ENCODE peak calls at places on chromosomes 13 and 19, in seven cellular contexts. One of them, this sample, is unnamed.

GRCh38 chr19:1046117-1046626 is 6.3 kb downstream of the ABCA7 start:
- DNase-seq in pulmonary artery endothelial cell: no peak
- DNase-seq in stimulated activated CD4-positive, alpha-beta T cell treated with anti-CD3 and anti-CD28 coated beads, Interleukin-15, amount 100 ng/mL, for 48 hours: no peak
- DNase-seq in T-helper 1 cell: no peak
- DNase-seq in T-helper 9 cell: no peak
- DNase-seq in stimulated activated CD8-positive, alpha-beta memory T cell treated with anti-CD3 and anti-CD28 coated beads, Interleukin-4, amount 100 ng/mL, for 4 hours: no peak
- DNase-seq in brain microvascular endothelial cell: no peak
- DNase-seq in this sample: no peak

GRCh38 chr13:26991508-26992181 is 180.0 kb downstream of the USP12 start:
- DNase-seq in T-helper 9 cell: no peak
- DNase-seq in pulmonary artery endothelial cell: no peak
- DNase-seq in stimulated activated CD8-positive, alpha-beta memory T cell treated with anti-CD3 and anti-CD28 coated beads, Interleukin-4, amount 100 ng/mL, for 4 hours: no peak
- DNase-seq in stimulated activated CD4-positive, alpha-beta T cell treated with anti-CD3 and anti-CD28 coated beads, Interleukin-15, amount 100 ng/mL, for 48 hours: no peak
- DNase-seq in brain microvascular endothelial cell: no peak
- DNase-seq in T-helper 1 cell: no peak
- DNase-seq in this sample: no peak

GRCh38 chr13:66405908-66406802 is 824.0 kb downstream of the PCDH9 start:
- DNase-seq in stimulated activated CD8-positive, alpha-beta memory T cell treated with anti-CD3 and anti-CD28 coated beads, Interleukin-4, amount 100 ng/mL, for 4 hours: no peak
- DNase-seq in T-helper 1 cell: no peak
- DNase-seq in brain microvascular endothelial cell: peak; percentile 37
- DNase-seq in pulmonary artery endothelial cell: no peak
- DNase-seq in stimulated activated CD4-positive, alpha-beta T cell treated with anti-CD3 and anti-CD28 coated beads, Interleukin-15, amount 100 ng/mL, for 48 hours: no peak
- DNase-seq in T-helper 9 cell: no peak
- DNase-seq in this sample: no peak

GRCh38 chr13:26618726-26619125 is 61.2 kb downstream of the WASF3 start:
- DNase-seq in stimulated activated CD8-positive, alpha-beta memory T cell treated with anti-CD3 and anti-CD28 coated beads, Interleukin-4, amount 100 ng/mL, for 4 hours: no peak
- DNase-seq in brain microvascular endothelial cell: no peak
- DNase-seq in stimulated activated CD4-positive, alpha-beta T cell treated with anti-CD3 and anti-CD28 coated beads, Interleukin-15, amount 100 ng/mL, for 48 hours: no peak
- DNase-seq in T-helper 9 cell: no peak
- DNase-seq in T-helper 1 cell: no peak
- DNase-seq in pulmonary artery endothelial cell: no peak
- DNase-seq in this sample: no peak

GRCh38 chr13:49057176-49057575 is 81.5 kb downstream of the FNDC3A start:
- DNase-seq in T-helper 9 cell: no peak
- DNase-seq in T-helper 1 cell: no peak
- DNase-seq in pulmonary artery endothelial cell: no peak
- DNase-seq in stimulated activated CD4-positive, alpha-beta T cell treated with anti-CD3 and anti-CD28 coated beads, Interleukin-15, amount 100 ng/mL, for 48 hours: no peak
- DNase-seq in brain microvascular endothelial cell: no peak
- DNase-seq in stimulated activated CD8-positive, alpha-beta memory T cell treated with anti-CD3 and anti-CD28 coated beads, Interleukin-4, amount 100 ng/mL, for 4 hours: no peak
- DNase-seq in this sample: no peak

GRCh38 chr13:110546933-110547332 is 14.6 kb downstream of the RAB20 start:
- DNase-seq in T-helper 9 cell: no peak
- DNase-seq in stimulated activated CD8-positive, alpha-beta memory T cell treated with anti-CD3 and anti-CD28 coated beads, Interleukin-4, amount 100 ng/mL, for 4 hours: no peak
- DNase-seq in T-helper 1 cell: no peak
- DNase-seq in brain microvascular endothelial cell: peak; percentile 98
- DNase-seq in pulmonary artery endothelial cell: peak; percentile 90
- DNase-seq in stimulated activated CD4-positive, alpha-beta T cell treated with anti-CD3 and anti-CD28 coated beads, Interleukin-15, amount 100 ng/mL, for 48 hours: no peak
- DNase-seq in this sample: peak; percentile 92

GRCh38 chr13:64912141-64912540 is 2318.0 kb downstream of the PCDH9 start:
- DNase-seq in T-helper 9 cell: no peak
- DNase-seq in brain microvascular endothelial cell: peak; percentile 55
- DNase-seq in stimulated activated CD4-positive, alpha-beta T cell treated with anti-CD3 and anti-CD28 coated beads, Interleukin-15, amount 100 ng/mL, for 48 hours: no peak
- DNase-seq in stimulated activated CD8-positive, alpha-beta memory T cell treated with anti-CD3 and anti-CD28 coated beads, Interleukin-4, amount 100 ng/mL, for 4 hours: no peak
- DNase-seq in pulmonary artery endothelial cell: peak; percentile 55
- DNase-seq in T-helper 1 cell: no peak
- DNase-seq in this sample: peak; percentile 6

GRCh38 chr19:752652-753517 is 2.0 kb downstream of the MISP start:
- DNase-seq in stimulated activated CD8-positive, alpha-beta memory T cell treated with anti-CD3 and anti-CD28 coated beads, Interleukin-4, amount 100 ng/mL, for 4 hours: no peak
- DNase-seq in stimulated activated CD4-positive, alpha-beta T cell treated with anti-CD3 and anti-CD28 coated beads, Interleukin-15, amount 100 ng/mL, for 48 hours: no peak
- DNase-seq in T-helper 1 cell: no peak
- DNase-seq in T-helper 9 cell: no peak
- DNase-seq in pulmonary artery endothelial cell: no peak
- DNase-seq in brain microvascular endothelial cell: peak; percentile 84
- DNase-seq in this sample: peak; percentile 75

GRCh38 chr19:4456566-4456842 is 1.1 kb downstream of the UBXN6 start:
- DNase-seq in pulmonary artery endothelial cell: peak; percentile 19
- DNase-seq in stimulated activated CD4-positive, alpha-beta T cell treated with anti-CD3 and anti-CD28 coated beads, Interleukin-15, amount 100 ng/mL, for 48 hours: no peak
- DNase-seq in T-helper 1 cell: no peak
- DNase-seq in T-helper 9 cell: no peak
- DNase-seq in brain microvascular endothelial cell: peak; percentile 52
- DNase-seq in stimulated activated CD8-positive, alpha-beta memory T cell treated with anti-CD3 and anti-CD28 coated beads, Interleukin-4, amount 100 ng/mL, for 4 hours: no peak
- DNase-seq in this sample: no peak

GRCh38 chr13:74687452-74688180 is 553.4 kb upstream of the KLF12 start:
- DNase-seq in stimulated activated CD8-positive, alpha-beta memory T cell treated with anti-CD3 and anti-CD28 coated beads, Interleukin-4, amount 100 ng/mL, for 4 hours: no peak
- DNase-seq in T-helper 1 cell: no peak
- DNase-seq in T-helper 9 cell: no peak
- DNase-seq in stimulated activated CD4-positive, alpha-beta T cell treated with anti-CD3 and anti-CD28 coated beads, Interleukin-15, amount 100 ng/mL, for 48 hours: no peak
- DNase-seq in pulmonary artery endothelial cell: peak; percentile 27
- DNase-seq in brain microvascular endothelial cell: no peak
- DNase-seq in this sample: no peak

GRCh38 chr19:30686252-30686762 is 314.1 kb downstream of the ZNF536 start:
- DNase-seq in brain microvascular endothelial cell: no peak
- DNase-seq in T-helper 1 cell: no peak
- DNase-seq in stimulated activated CD4-positive, alpha-beta T cell treated with anti-CD3 and anti-CD28 coated beads, Interleukin-15, amount 100 ng/mL, for 48 hours: no peak
- DNase-seq in stimulated activated CD8-positive, alpha-beta memory T cell treated with anti-CD3 and anti-CD28 coated beads, Interleukin-4, amount 100 ng/mL, for 4 hours: no peak
- DNase-seq in pulmonary artery endothelial cell: no peak
- DNase-seq in T-helper 9 cell: no peak
- DNase-seq in this sample: no peak

GRCh38 chr19:13788991-13789390 is 6.3 kb upstream of the ZSWIM4 start:
- DNase-seq in T-helper 1 cell: peak; percentile 52
- DNase-seq in stimulated activated CD4-positive, alpha-beta T cell treated with anti-CD3 and anti-CD28 coated beads, Interleukin-15, amount 100 ng/mL, for 48 hours: no peak
- DNase-seq in pulmonary artery endothelial cell: no peak
- DNase-seq in T-helper 9 cell: no peak
- DNase-seq in brain microvascular endothelial cell: peak; percentile 65
- DNase-seq in stimulated activated CD8-positive, alpha-beta memory T cell treated with anti-CD3 and anti-CD28 coated beads, Interleukin-4, amount 100 ng/mL, for 4 hours: no peak
- DNase-seq in this sample: no peak

GRCh38 chr13:90594694-90595093 is 752.8 kb upstream of the MIR17HG start:
- DNase-seq in T-helper 9 cell: no peak
- DNase-seq in stimulated activated CD4-positive, alpha-beta T cell treated with anti-CD3 and anti-CD28 coated beads, Interleukin-15, amount 100 ng/mL, for 48 hours: no peak
- DNase-seq in pulmonary artery endothelial cell: no peak
- DNase-seq in stimulated activated CD8-positive, alpha-beta memory T cell treated with anti-CD3 and anti-CD28 coated beads, Interleukin-4, amount 100 ng/mL, for 4 hours: no peak
- DNase-seq in brain microvascular endothelial cell: peak; percentile 19
- DNase-seq in T-helper 1 cell: no peak
- DNase-seq in this sample: no peak

GRCh38 chr19:47005873-47006272 is 13.8 kb upstream of the NPAS1 start:
- DNase-seq in stimulated activated CD4-positive, alpha-beta T cell treated with anti-CD3 and anti-CD28 coated beads, Interleukin-15, amount 100 ng/mL, for 48 hours: peak; percentile 13
- DNase-seq in T-helper 1 cell: peak; percentile 27
- DNase-seq in brain microvascular endothelial cell: no peak
- DNase-seq in stimulated activated CD8-positive, alpha-beta memory T cell treated with anti-CD3 and anti-CD28 coated beads, Interleukin-4, amount 100 ng/mL, for 4 hours: no peak
- DNase-seq in pulmonary artery endothelial cell: no peak
- DNase-seq in T-helper 9 cell: no peak
- DNase-seq in this sample: no peak

GRCh38 chr19:16417660-16418596 is 53.8 kb downstream of the EPS15L1 start:
- DNase-seq in stimulated activated CD8-positive, alpha-beta memory T cell treated with anti-CD3 and anti-CD28 coated beads, Interleukin-4, amount 100 ng/mL, for 4 hours: peak; percentile 26
- DNase-seq in stimulated activated CD4-positive, alpha-beta T cell treated with anti-CD3 and anti-CD28 coated beads, Interleukin-15, amount 100 ng/mL, for 48 hours: peak; percentile 50
- DNase-seq in brain microvascular endothelial cell: peak; percentile 35
- DNase-seq in T-helper 1 cell: peak; percentile 60
- DNase-seq in T-helper 9 cell: peak; percentile 60
- DNase-seq in pulmonary artery endothelial cell: no peak
- DNase-seq in this sample: no peak

GRCh38 chr19:6457958-6458694 is 1.5 kb downstream of the SLC25A23 start:
- DNase-seq in brain microvascular endothelial cell: no peak
- DNase-seq in stimulated activated CD8-positive, alpha-beta memory T cell treated with anti-CD3 and anti-CD28 coated beads, Interleukin-4, amount 100 ng/mL, for 4 hours: no peak
- DNase-seq in pulmonary artery endothelial cell: no peak
- DNase-seq in T-helper 9 cell: no peak
- DNase-seq in stimulated activated CD4-positive, alpha-beta T cell treated with anti-CD3 and anti-CD28 coated beads, Interleukin-15, amount 100 ng/mL, for 48 hours: no peak
- DNase-seq in T-helper 1 cell: no peak
- DNase-seq in this sample: no peak

GRCh38 chr19:3270908-3271307 is 46.4 kb downstream of the CELF5 start:
- DNase-seq in stimulated activated CD4-positive, alpha-beta T cell treated with anti-CD3 and anti-CD28 coated beads, Interleukin-15, amount 100 ng/mL, for 48 hours: peak; percentile 48
- DNase-seq in T-helper 9 cell: peak; percentile 24
- DNase-seq in brain microvascular endothelial cell: peak; percentile 11
- DNase-seq in T-helper 1 cell: peak; percentile 43
- DNase-seq in pulmonary artery endothelial cell: no peak
- DNase-seq in stimulated activated CD8-positive, alpha-beta memory T cell treated with anti-CD3 and anti-CD28 coated beads, Interleukin-4, amount 100 ng/mL, for 4 hours: no peak
- DNase-seq in this sample: no peak

GRCh38 chr13:109383683-109384082 is 402.7 kb downstream of the IRS2 start:
- DNase-seq in pulmonary artery endothelial cell: no peak
- DNase-seq in stimulated activated CD8-positive, alpha-beta memory T cell treated with anti-CD3 and anti-CD28 coated beads, Interleukin-4, amount 100 ng/mL, for 4 hours: no peak
- DNase-seq in T-helper 9 cell: no peak
- DNase-seq in brain microvascular endothelial cell: peak; percentile 79
- DNase-seq in stimulated activated CD4-positive, alpha-beta T cell treated with anti-CD3 and anti-CD28 coated beads, Interleukin-15, amount 100 ng/mL, for 48 hours: no peak
- DNase-seq in T-helper 1 cell: no peak
- DNase-seq in this sample: no peak

GRCh38 chr19:3409346-3410064 is 43.1 kb downstream of the NFIC start:
- DNase-seq in pulmonary artery endothelial cell: no peak
- DNase-seq in stimulated activated CD4-positive, alpha-beta T cell treated with anti-CD3 and anti-CD28 coated beads, Interleukin-15, amount 100 ng/mL, for 48 hours: no peak
- DNase-seq in stimulated activated CD8-positive, alpha-beta memory T cell treated with anti-CD3 and anti-CD28 coated beads, Interleukin-4, amount 100 ng/mL, for 4 hours: no peak
- DNase-seq in T-helper 1 cell: no peak
- DNase-seq in brain microvascular endothelial cell: no peak
- DNase-seq in T-helper 9 cell: no peak
- DNase-seq in this sample: no peak

GRCh38 chr13:19860884-19861655 is 2.4 kb downstream of the ZMYM5 start:
- DNase-seq in T-helper 1 cell: peak; percentile 27
- DNase-seq in pulmonary artery endothelial cell: no peak
- DNase-seq in stimulated activated CD8-positive, alpha-beta memory T cell treated with anti-CD3 and anti-CD28 coated beads, Interleukin-4, amount 100 ng/mL, for 4 hours: no peak
- DNase-seq in T-helper 9 cell: no peak
- DNase-seq in brain microvascular endothelial cell: peak; percentile 48
- DNase-seq in stimulated activated CD4-positive, alpha-beta T cell treated with anti-CD3 and anti-CD28 coated beads, Interleukin-15, amount 100 ng/mL, for 48 hours: no peak
- DNase-seq in this sample: no peak

GRCh38 chr13:95301947-95302386 is 716 bp upstream of the ABCC4 start:
- DNase-seq in T-helper 1 cell: no peak
- DNase-seq in T-helper 9 cell: no peak
- DNase-seq in stimulated activated CD4-positive, alpha-beta T cell treated with anti-CD3 and anti-CD28 coated beads, Interleukin-15, amount 100 ng/mL, for 48 hours: no peak
- DNase-seq in pulmonary artery endothelial cell: no peak
- DNase-seq in brain microvascular endothelial cell: peak; percentile 40
- DNase-seq in stimulated activated CD8-positive, alpha-beta memory T cell treated with anti-CD3 and anti-CD28 coated beads, Interleukin-4, amount 100 ng/mL, for 4 hours: no peak
- DNase-seq in this sample: no peak

GRCh38 chr13:26719356-26719945 is 41.1 kb downstream of the GPR12 start:
- DNase-seq in brain microvascular endothelial cell: no peak
- DNase-seq in stimulated activated CD4-positive, alpha-beta T cell treated with anti-CD3 and anti-CD28 coated beads, Interleukin-15, amount 100 ng/mL, for 48 hours: no peak
- DNase-seq in T-helper 1 cell: no peak
- DNase-seq in pulmonary artery endothelial cell: peak; percentile 54
- DNase-seq in T-helper 9 cell: no peak
- DNase-seq in stimulated activated CD8-positive, alpha-beta memory T cell treated with anti-CD3 and anti-CD28 coated beads, Interleukin-4, amount 100 ng/mL, for 4 hours: no peak
- DNase-seq in this sample: no peak

GRCh38 chr19:48480476-48481190 is 11.5 kb downstream of the CYTH2 start:
- DNase-seq in T-helper 1 cell: peak; percentile 59
- DNase-seq in pulmonary artery endothelial cell: no peak
- DNase-seq in stimulated activated CD4-positive, alpha-beta T cell treated with anti-CD3 and anti-CD28 coated beads, Interleukin-15, amount 100 ng/mL, for 48 hours: peak; percentile 29
- DNase-seq in stimulated activated CD8-positive, alpha-beta memory T cell treated with anti-CD3 and anti-CD28 coated beads, Interleukin-4, amount 100 ng/mL, for 4 hours: no peak
- DNase-seq in T-helper 9 cell: peak; percentile 58
- DNase-seq in brain microvascular endothelial cell: peak; percentile 24
- DNase-seq in this sample: no peak

GRCh38 chr13:33125821-33126570 is 109.8 kb downstream of the KL start:
- DNase-seq in T-helper 1 cell: no peak
- DNase-seq in pulmonary artery endothelial cell: peak; percentile 95
- DNase-seq in brain microvascular endothelial cell: peak; percentile 98
- DNase-seq in T-helper 9 cell: no peak
- DNase-seq in stimulated activated CD4-positive, alpha-beta T cell treated with anti-CD3 and anti-CD28 coated beads, Interleukin-15, amount 100 ng/mL, for 48 hours: no peak
- DNase-seq in stimulated activated CD8-positive, alpha-beta memory T cell treated with anti-CD3 and anti-CD28 coated beads, Interleukin-4, amount 100 ng/mL, for 4 hours: no peak
- DNase-seq in this sample: peak; percentile 88

GRCh38 chr13:113489171-113489548 is 1.4 kb downstream of the DCUN1D2 start:
- DNase-seq in T-helper 1 cell: no peak
- DNase-seq in pulmonary artery endothelial cell: no peak
- DNase-seq in brain microvascular endothelial cell: no peak
- DNase-seq in stimulated activated CD4-positive, alpha-beta T cell treated with anti-CD3 and anti-CD28 coated beads, Interleukin-15, amount 100 ng/mL, for 48 hours: no peak
- DNase-seq in T-helper 9 cell: no peak
- DNase-seq in stimulated activated CD8-positive, alpha-beta memory T cell treated with anti-CD3 and anti-CD28 coated beads, Interleukin-4, amount 100 ng/mL, for 4 hours: no peak
- DNase-seq in this sample: no peak

GRCh38 chr13:53343345-53343744 is 314.7 kb downstream of the OLFM4 start:
- DNase-seq in T-helper 1 cell: no peak
- DNase-seq in stimulated activated CD4-positive, alpha-beta T cell treated with anti-CD3 and anti-CD28 coated beads, Interleukin-15, amount 100 ng/mL, for 48 hours: no peak
- DNase-seq in stimulated activated CD8-positive, alpha-beta memory T cell treated with anti-CD3 and anti-CD28 coated beads, Interleukin-4, amount 100 ng/mL, for 4 hours: no peak
- DNase-seq in brain microvascular endothelial cell: no peak
- DNase-seq in pulmonary artery endothelial cell: no peak
- DNase-seq in T-helper 9 cell: no peak
- DNase-seq in this sample: no peak

GRCh38 chr19:16370671-16371391 is 46.2 kb downstream of the KLF2 start:
- DNase-seq in T-helper 9 cell: no peak
- DNase-seq in brain microvascular endothelial cell: no peak
- DNase-seq in pulmonary artery endothelial cell: no peak
- DNase-seq in stimulated activated CD8-positive, alpha-beta memory T cell treated with anti-CD3 and anti-CD28 coated beads, Interleukin-4, amount 100 ng/mL, for 4 hours: no peak
- DNase-seq in stimulated activated CD4-positive, alpha-beta T cell treated with anti-CD3 and anti-CD28 coated beads, Interleukin-15, amount 100 ng/mL, for 48 hours: no peak
- DNase-seq in T-helper 1 cell: peak; percentile 88
- DNase-seq in this sample: no peak

GRCh38 chr13:38804061-38804460 is 117.2 kb downstream of the FREM2 start:
- DNase-seq in stimulated activated CD8-positive, alpha-beta memory T cell treated with anti-CD3 and anti-CD28 coated beads, Interleukin-4, amount 100 ng/mL, for 4 hours: no peak
- DNase-seq in pulmonary artery endothelial cell: no peak
- DNase-seq in brain microvascular endothelial cell: no peak
- DNase-seq in T-helper 1 cell: no peak
- DNase-seq in stimulated activated CD4-positive, alpha-beta T cell treated with anti-CD3 and anti-CD28 coated beads, Interleukin-15, amount 100 ng/mL, for 48 hours: no peak
- DNase-seq in T-helper 9 cell: no peak
- DNase-seq in this sample: no peak

GRCh38 chr13:95740921-95741320 is 64.0 kb downstream of the DNAJC3 start:
- DNase-seq in T-helper 9 cell: no peak
- DNase-seq in brain microvascular endothelial cell: no peak
- DNase-seq in T-helper 1 cell: no peak
- DNase-seq in stimulated activated CD4-positive, alpha-beta T cell treated with anti-CD3 and anti-CD28 coated beads, Interleukin-15, amount 100 ng/mL, for 48 hours: no peak
- DNase-seq in pulmonary artery endothelial cell: no peak
- DNase-seq in stimulated activated CD8-positive, alpha-beta memory T cell treated with anti-CD3 and anti-CD28 coated beads, Interleukin-4, amount 100 ng/mL, for 4 hours: no peak
- DNase-seq in this sample: no peak

GRCh38 chr13:40221460-40222201 is 444.8 kb downstream of the FOXO1 start:
- DNase-seq in stimulated activated CD8-positive, alpha-beta memory T cell treated with anti-CD3 and anti-CD28 coated beads, Interleukin-4, amount 100 ng/mL, for 4 hours: no peak
- DNase-seq in stimulated activated CD4-positive, alpha-beta T cell treated with anti-CD3 and anti-CD28 coated beads, Interleukin-15, amount 100 ng/mL, for 48 hours: no peak
- DNase-seq in T-helper 1 cell: peak; percentile 78
- DNase-seq in T-helper 9 cell: peak; percentile 11
- DNase-seq in pulmonary artery endothelial cell: no peak
- DNase-seq in brain microvascular endothelial cell: peak; percentile 79
- DNase-seq in this sample: no peak

GRCh38 chr13:69856331-69856730 is 251.3 kb upstream of the ATXN8OS start:
- DNase-seq in T-helper 9 cell: no peak
- DNase-seq in brain microvascular endothelial cell: no peak
- DNase-seq in T-helper 1 cell: no peak
- DNase-seq in pulmonary artery endothelial cell: no peak
- DNase-seq in stimulated activated CD8-positive, alpha-beta memory T cell treated with anti-CD3 and anti-CD28 coated beads, Interleukin-4, amount 100 ng/mL, for 4 hours: no peak
- DNase-seq in stimulated activated CD4-positive, alpha-beta T cell treated with anti-CD3 and anti-CD28 coated beads, Interleukin-15, amount 100 ng/mL, for 48 hours: no peak
- DNase-seq in this sample: no peak

GRCh38 chr19:19053508-19054314 is 10.1 kb upstream of the SLC25A42 start:
- DNase-seq in pulmonary artery endothelial cell: no peak
- DNase-seq in T-helper 9 cell: peak; percentile 70
- DNase-seq in T-helper 1 cell: peak; percentile 42
- DNase-seq in stimulated activated CD4-positive, alpha-beta T cell treated with anti-CD3 and anti-CD28 coated beads, Interleukin-15, amount 100 ng/mL, for 48 hours: peak; percentile 38
- DNase-seq in brain microvascular endothelial cell: peak; percentile 6
- DNase-seq in stimulated activated CD8-positive, alpha-beta memory T cell treated with anti-CD3 and anti-CD28 coated beads, Interleukin-4, amount 100 ng/mL, for 4 hours: no peak
- DNase-seq in this sample: no peak

GRCh38 chr19:10068205-10068604 is 17.9 kb upstream of the SHFL start:
- DNase-seq in stimulated activated CD8-positive, alpha-beta memory T cell treated with anti-CD3 and anti-CD28 coated beads, Interleukin-4, amount 100 ng/mL, for 4 hours: no peak
- DNase-seq in T-helper 9 cell: no peak
- DNase-seq in stimulated activated CD4-positive, alpha-beta T cell treated with anti-CD3 and anti-CD28 coated beads, Interleukin-15, amount 100 ng/mL, for 48 hours: no peak
- DNase-seq in brain microvascular endothelial cell: no peak
- DNase-seq in pulmonary artery endothelial cell: no peak
- DNase-seq in T-helper 1 cell: no peak
- DNase-seq in this sample: no peak

GRCh38 chr13:20924758-20925394 is 22.3 kb upstream of the XPO4 start:
- DNase-seq in T-helper 1 cell: peak; percentile 58
- DNase-seq in stimulated activated CD8-positive, alpha-beta memory T cell treated with anti-CD3 and anti-CD28 coated beads, Interleukin-4, amount 100 ng/mL, for 4 hours: peak; percentile 18
- DNase-seq in T-helper 9 cell: peak; percentile 69
- DNase-seq in pulmonary artery endothelial cell: peak; percentile 50
- DNase-seq in stimulated activated CD4-positive, alpha-beta T cell treated with anti-CD3 and anti-CD28 coated beads, Interleukin-15, amount 100 ng/mL, for 48 hours: peak; percentile 71
- DNase-seq in brain microvascular endothelial cell: peak; percentile 86
- DNase-seq in this sample: peak; percentile 76

GRCh38 chr13:51311957-51312520 is 27.5 kb upstream of the SERPINE3 start:
- DNase-seq in brain microvascular endothelial cell: no peak
- DNase-seq in pulmonary artery endothelial cell: no peak
- DNase-seq in stimulated activated CD8-positive, alpha-beta memory T cell treated with anti-CD3 and anti-CD28 coated beads, Interleukin-4, amount 100 ng/mL, for 4 hours: no peak
- DNase-seq in stimulated activated CD4-positive, alpha-beta T cell treated with anti-CD3 and anti-CD28 coated beads, Interleukin-15, amount 100 ng/mL, for 48 hours: no peak
- DNase-seq in T-helper 9 cell: no peak
- DNase-seq in T-helper 1 cell: no peak
- DNase-seq in this sample: no peak

GRCh38 chr13:98216135-98216565 is 39.1 kb upstream of the RNF113B start:
- DNase-seq in stimulated activated CD8-positive, alpha-beta memory T cell treated with anti-CD3 and anti-CD28 coated beads, Interleukin-4, amount 100 ng/mL, for 4 hours: no peak
- DNase-seq in stimulated activated CD4-positive, alpha-beta T cell treated with anti-CD3 and anti-CD28 coated beads, Interleukin-15, amount 100 ng/mL, for 48 hours: no peak
- DNase-seq in T-helper 9 cell: no peak
- DNase-seq in pulmonary artery endothelial cell: no peak
- DNase-seq in T-helper 1 cell: no peak
- DNase-seq in brain microvascular endothelial cell: peak; percentile 90
- DNase-seq in this sample: peak; percentile 74

GRCh38 chr13:30172593-30173300 is 134.6 kb downstream of the KATNAL1 start:
- DNase-seq in T-helper 9 cell: no peak
- DNase-seq in pulmonary artery endothelial cell: no peak
- DNase-seq in brain microvascular endothelial cell: no peak
- DNase-seq in stimulated activated CD4-positive, alpha-beta T cell treated with anti-CD3 and anti-CD28 coated beads, Interleukin-15, amount 100 ng/mL, for 48 hours: no peak
- DNase-seq in T-helper 1 cell: no peak
- DNase-seq in stimulated activated CD8-positive, alpha-beta memory T cell treated with anti-CD3 and anti-CD28 coated beads, Interleukin-4, amount 100 ng/mL, for 4 hours: no peak
- DNase-seq in this sample: no peak

GRCh38 chr13:97892717-97893116 is 60.8 kb upstream of the IPO5 start:
- DNase-seq in stimulated activated CD8-positive, alpha-beta memory T cell treated with anti-CD3 and anti-CD28 coated beads, Interleukin-4, amount 100 ng/mL, for 4 hours: no peak
- DNase-seq in pulmonary artery endothelial cell: no peak
- DNase-seq in brain microvascular endothelial cell: peak; percentile 39
- DNase-seq in stimulated activated CD4-positive, alpha-beta T cell treated with anti-CD3 and anti-CD28 coated beads, Interleukin-15, amount 100 ng/mL, for 48 hours: no peak
- DNase-seq in T-helper 9 cell: no peak
- DNase-seq in T-helper 1 cell: no peak
- DNase-seq in this sample: no peak

This sample was measured in smooth muscle cell of the brain vasculature.